ENCODE peak calls at places on chromosomes 13 and 19, in seven cellular contexts. H is BJ, O is dorsolateral prefrontal cortex, Y is A549, V is pancreas, T is omental fat pad, R is RWPE2. P is an unnamed sample.

GRCh38 chr19:35352177-35352447 is 4.4 kb downstream of the FFAR1 start:
- DNase-seq in H (no peak), O (no peak), Y (no peak), V (peak; percentile 68), T (peak; percentile 9), R (no peak), P (no peak)

GRCh38 chr13:30373727-30374126 is 48.6 kb upstream of the UBE2L5 start:
- DNase-seq in H (no peak), O (no peak), Y (no peak), V (no peak), T (no peak), R (no peak), P (no peak)

GRCh38 chr13:27834095-27834494 is 41.8 kb downstream of the GSX1 start:
- DNase-seq in H (no peak), O (no peak), Y (no peak), V (no peak), T (no peak), R (no peak), P (no peak)

GRCh38 chr13:42561752-42562467 is 12.0 kb upstream of the TNFSF11 start:
- DNase-seq in H (no peak), O (no peak), Y (no peak), V (no peak), T (no peak), R (no peak), P (no peak)

GRCh38 chr13:110347535-110348308 is 40.6 kb downstream of the COL4A2 start:
- DNase-seq in H (no peak), O (no peak), Y (peak; percentile 84), V (no peak), T (no peak), R (peak; percentile 95), P (no peak)

GRCh38 chr13:21458816-21459701 is at the start of gene ZDHHC20:
- DNase-seq in H (no peak), O (peak; percentile 75), Y (peak; percentile 75), V (peak; percentile 93), T (peak; percentile 75), R (peak; percentile 76), P (peak; percentile 98)

GRCh38 chr13:23776698-23777570 is 112.3 kb downstream of the MIPEP start:
- DNase-seq in H (no peak), O (no peak), Y (no peak), V (no peak), T (no peak), R (no peak), P (no peak)

GRCh38 chr13:30805603-30806011 is 70.3 kb downstream of the ALOX5AP start:
- DNase-seq in H (no peak), O (peak; percentile 45), Y (no peak), V (peak; percentile 73), T (no peak), R (no peak), P (no peak)

GRCh38 chr19:4984448-4984990 is 15.6 kb downstream of the KDM4B start:
- DNase-seq in H (no peak), O (no peak), Y (no peak), V (peak; percentile 48), T (no peak), R (no peak), P (no peak)

DNA sequence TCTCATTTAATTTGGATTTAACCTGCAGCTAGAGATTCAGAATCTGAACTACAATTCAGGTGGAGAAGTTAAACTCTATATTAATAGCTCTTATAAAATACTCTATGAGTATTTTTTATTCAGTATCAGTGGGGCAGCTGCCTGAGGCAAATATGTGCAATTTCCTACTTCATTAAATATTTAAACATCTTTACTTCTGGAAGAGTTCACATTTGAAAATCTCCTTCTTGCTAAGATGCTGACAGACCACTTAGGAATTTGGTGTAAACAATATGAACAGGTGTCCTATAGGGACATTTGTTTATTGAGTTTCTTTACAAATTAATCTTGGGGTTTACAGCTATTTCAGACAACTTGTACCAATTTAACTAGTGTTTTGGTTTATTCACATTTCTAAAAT is 20.4 kb downstream of the STARD13 start:
- DNase-seq in H (no peak), O (no peak), Y (no peak), V (no peak), T (no peak), R (no peak), P (no peak)
- TF ChIP-seq CTCF in H (no peak), O (no peak), Y (no peak), V (no peak), T (no peak), R (no peak), P (no peak)

GRCh38 chr13:100564444-100565223 is 24.0 kb downstream of the GGACT start:
- DNase-seq in H (no peak), O (no peak), Y (no peak), V (no peak), T (no peak), R (no peak), P (no peak)
- TF ChIP-seq CTCF in H (no peak), O (no peak), Y (no peak), V (no peak), T (no peak), R (no peak), P (no peak)

DNA sequence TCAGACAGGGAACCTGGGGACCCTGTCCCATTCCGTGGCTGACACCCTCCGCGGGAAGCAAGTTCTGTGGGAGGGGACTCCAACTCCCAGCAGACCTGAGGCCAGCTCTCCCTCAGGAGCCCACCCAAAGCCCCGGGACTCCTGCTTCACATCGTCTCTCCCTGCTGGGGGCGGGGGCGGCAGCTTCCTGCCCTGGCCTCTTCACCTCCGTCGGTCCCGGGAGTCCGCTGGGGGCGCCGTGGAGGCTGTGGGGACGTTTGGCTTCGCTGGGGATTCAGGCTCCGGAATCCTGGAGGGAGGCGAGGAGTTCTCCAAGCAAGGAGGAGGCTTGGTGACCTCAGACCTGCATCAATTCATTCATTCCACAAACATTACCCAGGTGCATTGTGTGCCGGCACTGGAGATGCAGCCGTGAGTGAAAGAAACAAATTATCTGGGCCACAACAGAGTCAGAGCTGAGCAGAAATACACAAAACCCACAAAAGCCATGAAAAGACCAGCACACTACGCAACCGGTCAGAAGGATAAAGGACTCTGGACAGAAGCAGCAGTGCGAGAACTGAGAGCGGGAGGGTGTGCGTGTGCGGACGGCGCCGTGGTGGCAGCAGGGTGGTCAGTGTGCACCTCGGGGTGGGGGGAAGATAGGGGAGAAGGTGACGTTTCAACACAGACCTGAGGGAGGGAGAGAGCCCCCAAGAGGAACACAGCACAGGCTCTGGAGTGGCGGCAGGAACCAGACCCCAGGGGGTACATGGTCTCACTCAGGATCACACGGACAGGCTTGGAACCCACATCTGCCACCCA is 19.0 kb downstream of the EPS8L1 start:
- DNase-seq in H (no peak), O (no peak), Y (no peak), V (peak; percentile 65), T (no peak), R (peak; percentile 56), P (no peak)
- TF ChIP-seq CTCF in H (no peak), O (no peak), Y (no peak), V (no peak), T (no peak), R (no peak), P (no peak)

GRCh38 chr19:41156207-41156606 is 36.8 kb upstream of the CYP2S1 start:
- DNase-seq in H (no peak), O (no peak), Y (no peak), V (no peak), T (no peak), R (no peak), P (no peak)

GRCh38 chr19:41166888-41167804 is 25.9 kb upstream of the CYP2S1 start:
- DNase-seq in H (no peak), O (no peak), Y (no peak), V (no peak), T (no peak), R (no peak), P (no peak)

GRCh38 chr19:41159861-41160260 is 33.2 kb upstream of the CYP2S1 start:
- DNase-seq in H (no peak), O (no peak), Y (peak; percentile 64), V (no peak), T (no peak), R (no peak), P (no peak)

GRCh38 chr19:41161903-41162302 is 31.1 kb upstream of the CYP2S1 start:
- DNase-seq in H (no peak), O (no peak), Y (peak; percentile 74), V (no peak), T (no peak), R (no peak), P (no peak)
- TF ChIP-seq CTCF in H (no peak), O (no peak), Y (peak; percentile 40), V (no peak), T (no peak), R (peak; percentile 24), P (no peak)

DNA sequence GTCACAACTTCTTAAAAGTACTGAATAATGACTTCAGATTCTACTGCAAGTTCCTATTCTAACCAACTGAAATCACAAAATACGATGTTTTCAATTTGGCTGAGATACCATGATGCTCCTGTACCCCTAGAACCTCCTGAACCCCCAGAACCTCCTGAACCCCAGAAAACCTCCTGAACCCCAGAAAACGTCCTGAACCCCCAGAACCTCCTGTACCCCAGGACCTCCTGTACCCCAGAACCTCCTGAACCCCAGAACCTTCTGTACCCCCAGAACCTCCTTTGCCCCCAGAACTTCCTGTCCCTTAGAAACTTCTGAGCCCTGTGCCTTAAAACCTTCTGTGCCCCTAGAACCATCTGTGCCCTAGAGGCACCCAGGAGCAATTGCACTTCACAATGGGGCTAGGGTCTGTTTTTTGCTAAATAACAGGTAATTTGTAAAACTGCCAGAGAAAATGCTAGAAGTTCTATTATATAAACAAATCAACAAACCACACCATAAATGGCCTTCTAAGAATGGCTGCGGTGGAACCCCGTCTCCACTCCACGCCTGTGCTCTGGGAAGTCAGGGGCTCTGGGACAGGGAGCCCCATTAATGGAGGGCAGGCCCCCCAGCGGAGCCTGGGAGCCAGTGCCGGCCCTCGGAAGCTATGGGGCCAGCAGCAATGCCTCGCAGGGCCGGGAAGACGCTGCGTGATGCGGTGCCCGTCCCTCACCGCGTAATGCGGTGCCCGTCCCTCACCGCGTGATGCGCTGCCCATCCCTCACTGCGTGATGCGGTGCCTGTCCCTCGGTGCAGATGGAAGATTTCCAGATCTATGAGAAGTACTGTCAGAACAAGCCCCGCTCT is 21.3 kb upstream of the F7 start:
- DNase-seq in H (no peak), O (no peak), Y (no peak), V (peak; percentile 36), T (no peak), R (peak; percentile 26), P (no peak)
- TF ChIP-seq CTCF in H (peak; percentile 14), O (no peak), Y (no peak), V (no peak), T (no peak), R (no peak), P (no peak)